ENCODE peak calls at places on chromosomes 7 and 10, in nine cellular contexts. U, W, V, Z, T, I, E, R and L are unnamed samples.

GRCh38 chr7:140260338-140260737 is 83.6 kb upstream of the KDM7A start:
- DNase-seq in U (no peak), W (no peak), V (no peak), Z (no peak), T (no peak), I (no peak), E (no peak), R (no peak), L (no peak)

GRCh38 chr7:2376351-2377154 is 21.9 kb downstream of the EIF3B start:
- DNase-seq in U (no peak), W (no peak), V (no peak), Z (no peak), T (no peak), I (no peak), E (no peak), R (no peak), L (no peak)

GRCh38 chr7:80288175-80289122 is 153.8 kb downstream of the GNAI1 start:
- DNase-seq in U (no peak), W (no peak), V (peak), Z (no peak), T (no peak), I (no peak), E (no peak), R (peak), L (peak)

GRCh38 chr7:12490105-12490688 is 80.3 kb upstream of the SCIN start:
- DNase-seq in U (peak), W (peak), V (no peak), Z (no peak), T (no peak), I (no peak), E (peak), R (no peak), L (no peak)

GRCh38 chr10:132858121-132859081 is 72.5 kb upstream of the NKX6-2 start:
- DNase-seq in U (no peak), W (no peak), V (no peak), Z (peak), T (no peak), I (no peak), E (no peak), R (no peak), L (no peak)

GRCh38 chr7:1336509-1336908 is 103.8 kb downstream of the UNCX start:
- DNase-seq in U (no peak), W (no peak), V (no peak), Z (no peak), T (no peak), I (no peak), E (no peak), R (no peak), L (no peak)

GRCh38 chr10:33327750-33328149 is 6.7 kb downstream of the NRP1 start:
- DNase-seq in U (no peak), W (no peak), V (no peak), Z (no peak), T (no peak), I (no peak), E (no peak), R (no peak), L (no peak)

GRCh38 chr10:44959243-44960097 is at the start of gene RASSF4:
- DNase-seq in U (peak), W (peak), V (peak), Z (peak), T (peak), I (peak), E (peak), R (peak), L (peak)

GRCh38 chr7:73342645-73343044 is 14.7 kb downstream of the FKBP6 start:
- DNase-seq in U (peak), W (peak), V (no peak), Z (no peak), T (no peak), I (no peak), E (peak), R (peak), L (peak)

GRCh38 chr7:134186801-134187200 is 59.7 kb downstream of the LRGUK start:
- DNase-seq in U (no peak), W (no peak), V (no peak), Z (no peak), T (no peak), I (no peak), E (no peak), R (no peak), L (no peak)

GRCh38 chr7:137846588-137847417 is at the start of gene DGKI:
- DNase-seq in U (no peak), W (no peak), V (no peak), Z (peak), T (no peak), I (no peak), E (peak), R (peak), L (peak)

GRCh38 chr10:7547825-7548224 is 118.9 kb downstream of the ITIH5 start:
- DNase-seq in U (no peak), W (no peak), V (no peak), Z (no peak), T (no peak), I (no peak), E (no peak), R (no peak), L (no peak)

GRCh38 chr10:21183025-21183424 is 285.9 kb upstream of the NEBL start:
- DNase-seq in U (no peak), W (no peak), V (no peak), Z (no peak), T (no peak), I (no peak), E (no peak), R (no peak), L (no peak)